ENCODE peak calls at places on chromosomes 4 and X, in six cellular contexts. N is mucosa of descending colon, Y is HFF-Myc, B is GM06990, P is glutamatergic neuron, K is uterus. D is an unnamed sample.

GRCh38 chr4:174423257-174423944 is 98.9 kb downstream of the HPGD start:
- DNase-seq in Y (peak), P (no peak), N (no peak), B (peak), K (peak), D (no peak)

GRCh38 chrX:85109235-85109634 is 105.6 kb downstream of the APOOL start:
- DNase-seq in P (peak), N (no peak), K (no peak), Y (no peak), B (no peak), D (peak)

GRCh38 chr4:105555409-105555808 is 3.0 kb downstream of the ARHGEF38 start:
- DNase-seq in B (no peak), N (no peak), K (no peak), Y (no peak), P (no peak), D (no peak)

GRCh38 chr4:184728858-184729257 is 5.0 kb downstream of the CENPU start:
- DNase-seq in K (no peak), N (no peak), Y (no peak), B (no peak), P (no peak), D (no peak)

GRCh38 chr4:8120518-8120917 is 38.1 kb downstream of the ABLIM2 start:
- DNase-seq in Y (no peak), N (no peak), K (no peak), B (no peak), P (no peak), D (no peak)

GRCh38 chr4:71195932-71196331 is 142.9 kb upstream of the SLC4A4 start:
- DNase-seq in Y (no peak), N (no peak), K (no peak), P (no peak), B (no peak), D (no peak)

GRCh38 chrX:39550795-39551361 is 546.9 kb downstream of the BCOR start:
- DNase-seq in P (no peak), K (no peak), Y (no peak), B (no peak), N (no peak), D (no peak)

GRCh38 chr4:55426518-55426917 is 30.8 kb downstream of the TMEM165 start:
- DNase-seq in N (no peak), B (no peak), P (no peak), K (no peak), Y (no peak), D (no peak)

GRCh38 chrX:78945186-78945912 is at the start of gene P2RY10:
- DNase-seq in Y (no peak), B (peak), P (no peak), N (no peak), K (no peak), D (peak)

GRCh38 chr4:89254847-89255246 is 52.8 kb downstream of the GPRIN3 start:
- DNase-seq in P (peak), Y (peak), K (no peak), B (no peak), N (no peak), D (peak)

GRCh38 chrX:17082831-17083230 is 136.4 kb downstream of the REPS2 start:
- DNase-seq in N (no peak), Y (no peak), P (no peak), B (no peak), K (no peak), D (no peak)

GRCh38 chrX:8870411-8870810 is 69.2 kb upstream of the FAM9A start:
- DNase-seq in N (no peak), Y (no peak), P (no peak), K (no peak), B (no peak), D (no peak)

GRCh38 chrX:110001702-110002299 is 1.1 kb upstream of the TMEM164 start:
- DNase-seq in P (no peak), B (no peak), N (no peak), Y (no peak), K (no peak), D (no peak)

GRCh38 chr4:119540249-119540648 is 88.4 kb downstream of the PDE5A start:
- DNase-seq in Y (no peak), P (no peak), K (no peak), B (no peak), N (no peak), D (no peak)

GRCh38 chr4:155037031-155037430 is 171.4 kb upstream of the NPY2R start:
- DNase-seq in P (no peak), N (no peak), B (no peak), Y (no peak), K (no peak), D (no peak)

GRCh38 chr4:155038459-155038858 is 170.0 kb upstream of the NPY2R start:
- DNase-seq in B (no peak), Y (no peak), N (no peak), K (no peak), P (no peak), D (no peak)

GRCh38 chr4:155026715-155027114 is 181.7 kb upstream of the NPY2R start:
- DNase-seq in P (no peak), N (no peak), Y (no peak), K (no peak), B (no peak), D (no peak)

GRCh38 chr4:155033604-155034003 is 174.8 kb upstream of the NPY2R start:
- DNase-seq in N (no peak), K (no peak), Y (no peak), B (no peak), P (no peak), D (no peak)

GRCh38 chr4:155032521-155033229 is 175.8 kb upstream of the NPY2R start:
- DNase-seq in K (no peak), P (no peak), B (peak), Y (no peak), N (no peak), D (no peak)
- TF ChIP-seq CTCF in K (no peak), P (no peak), B (no peak), Y (no peak), N (no peak), D (no peak)

DNA sequence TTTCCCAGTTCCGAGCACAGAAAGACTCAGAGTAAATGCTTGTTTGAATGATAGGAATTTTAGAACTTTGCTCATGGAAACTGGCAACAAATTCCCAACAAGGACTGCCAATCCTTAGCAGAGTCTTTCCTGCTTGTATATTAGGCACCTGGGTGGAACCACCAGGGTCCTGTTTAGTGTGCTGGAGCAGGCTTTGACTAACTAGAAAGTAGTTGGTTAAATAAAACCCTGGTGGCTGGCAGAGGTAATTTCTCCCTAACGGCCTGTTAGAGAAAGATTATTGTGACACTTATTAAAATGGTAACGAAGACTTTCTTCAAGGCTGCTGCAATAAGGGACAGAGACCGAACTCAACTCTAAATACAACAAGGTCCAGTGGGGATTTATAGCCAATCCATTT is 103.6 kb upstream of the TEX13D start:
- DNase-seq in Y (no peak), K (no peak), N (no peak), P (no peak), B (no peak), D (no peak)
- TF ChIP-seq CTCF in Y (no peak), K (no peak), N (no peak), P (peak), B (peak), D (no peak)

GRCh38 chr4:10018818-10019438 is 2.4 kb downstream of the SLC2A9 start:
- DNase-seq in B (peak), K (peak), P (peak), N (peak), Y (peak), D (peak)

GRCh38 chr4:10017037-10017893 is 4.0 kb downstream of the SLC2A9 start:
- DNase-seq in B (no peak), P (no peak), N (no peak), Y (no peak), K (no peak), D (no peak)

GRCh38 chr4:10020871-10021676 is at the start of gene SLC2A9:
- DNase-seq in Y (no peak), K (no peak), N (no peak), B (no peak), P (no peak), D (no peak)

GRCh38 chr4:10020106-10020505 is 1.2 kb downstream of the SLC2A9 start:
- DNase-seq in B (no peak), Y (no peak), N (no peak), P (no peak), K (no peak), D (no peak)

DNA sequence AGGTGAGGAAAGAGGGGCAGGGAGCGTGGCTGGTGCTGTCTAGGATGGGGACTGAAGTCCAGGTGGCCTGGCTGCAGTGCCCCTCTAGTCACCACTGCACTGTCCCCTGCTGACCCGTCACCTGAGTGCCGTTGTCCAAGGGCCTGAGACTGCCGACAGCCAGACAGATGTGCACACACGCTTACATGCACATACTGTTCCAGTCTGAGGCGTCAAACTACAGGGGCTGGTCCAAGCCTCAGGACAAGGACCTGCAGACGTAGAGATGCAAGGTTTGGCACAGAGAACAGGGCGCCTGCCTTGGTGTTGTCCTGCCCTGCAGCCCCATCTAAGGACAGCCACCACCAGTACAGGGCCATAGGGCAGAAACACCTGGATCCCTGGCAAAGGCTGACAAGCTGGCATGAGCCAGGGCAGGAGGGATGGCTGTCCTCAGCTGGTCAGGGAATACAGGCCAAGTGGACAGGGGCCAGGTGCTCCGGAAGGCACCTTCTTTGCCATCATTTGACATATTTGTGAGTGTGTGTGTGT is 1.7 kb downstream of the SLC2A9 start:
- DNase-seq in Y (no peak), K (no peak), B (no peak), N (peak), P (no peak), D (no peak)
- TF ChIP-seq CTCF in Y (no peak), K (no peak), B (no peak), N (no peak), P (no peak), D (no peak)

GRCh38 chr4:131638776-131639175 is 1510.3 kb upstream of the PCDH10 start:
- DNase-seq in K (no peak), B (no peak), P (no peak), N (no peak), Y (no peak), D (no peak)

GRCh38 chr4:131649227-131649626 is 1499.9 kb upstream of the PCDH10 start:
- DNase-seq in Y (no peak), K (no peak), N (no peak), B (no peak), P (no peak), D (no peak)

GRCh38 chr4:131644619-131645018 is 1504.5 kb upstream of the PCDH10 start:
- DNase-seq in K (no peak), N (no peak), Y (peak), P (peak), B (no peak), D (no peak)
- TF ChIP-seq CTCF in K (no peak), N (no peak), Y (peak), P (no peak), B (peak), D (no peak)